ENCODE peak calls at places on chromosomes 5 and 9, in four cellular contexts. S is K562, E is HL-60, D is GM12878. N is an unnamed sample.

GRCh38 chr5:122415481-122416120 is 103.6 kb downstream of the SNCAIP start:
- DNase-seq in S (peak; percentile 49), E (no peak), D (no peak), N (no peak)

GRCh38 chr9:20225841-20226240 is 396.5 kb downstream of the MLLT3 start:
- DNase-seq in S (no peak), E (no peak), D (no peak), N (no peak)

GRCh38 chr9:13758876-13759275 is 479.4 kb upstream of the MPDZ start:
- DNase-seq in S (no peak), E (no peak), D (no peak), N (no peak)

GRCh38 chr9:128192601-128193371 is 1.4 kb upstream of the CIZ1 start:
- DNase-seq in S (peak; percentile 96), E (no peak), D (no peak), N (no peak)

GRCh38 chr9:126532489-126532888 is 81.2 kb upstream of the LMX1B start:
- DNase-seq in S (no peak), E (no peak), D (no peak), N (no peak)

GRCh38 chr5:109334056-109334455 is 75.7 kb downstream of the PJA2 start:
- DNase-seq in S (no peak), E (no peak), D (no peak), N (no peak)

GRCh38 chr5:116923344-116923743 is 348.7 kb upstream of the SEMA6A start:
- DNase-seq in S (no peak), E (no peak), D (no peak), N (no peak)

GRCh38 chr5:23139338-23140171 is 286.4 kb upstream of the CDH12 start:
- DNase-seq in S (peak; percentile 3), E (no peak), D (no peak), N (no peak)

GRCh38 chr5:111649516-111649915 is 107.5 kb downstream of the NREP start:
- DNase-seq in S (no peak), E (no peak), D (no peak), N (no peak)

GRCh38 chr5:37710965-37711364 is 128.9 kb downstream of the GDNF start:
- DNase-seq in S (no peak), E (no peak), D (no peak), N (no peak)

GRCh38 chr5:55601209-55601618 is 66.5 kb upstream of the PLPP1 start:
- DNase-seq in S (no peak), E (no peak), D (no peak), N (no peak)

GRCh38 chr5:122674412-122674811 is 100.5 kb upstream of the SNX2 start:
- DNase-seq in S (no peak), E (no peak), D (no peak), N (no peak)

GRCh38 chr5:125044491-125045282 is 298.2 kb upstream of the ZNF608 start:
- DNase-seq in S (no peak), E (no peak), D (no peak), N (no peak)

GRCh38 chr9:38243993-38244392 is 148.5 kb upstream of the ALDH1B1 start:
- DNase-seq in S (no peak), E (no peak), D (no peak), N (no peak)

GRCh38 chr9:114856942-114857315 is 51.1 kb upstream of the TNFSF15 start:
- DNase-seq in S (no peak), E (no peak), D (no peak), N (no peak)

GRCh38 chr9:118595719-118596305 is 773.4 kb downstream of the BRINP1 start:
- DNase-seq in S (no peak), E (no peak), D (no peak), N (peak; percentile 0)

GRCh38 chr5:115179068-115179958 is 9.6 kb upstream of the TRIM36 start:
- DNase-seq in S (no peak), E (no peak), D (no peak), N (peak; percentile 20)

GRCh38 chr9:129383415-129384088 is 205.5 kb upstream of the IER5L start:
- DNase-seq in S (no peak), E (peak; percentile 90), D (peak; percentile 38), N (peak; percentile 87)

GRCh38 chr5:38755171-38755570 is 90.6 kb upstream of the OSMR start:
- DNase-seq in S (no peak), E (no peak), D (no peak), N (no peak)

GRCh38 chr9:130610862-130611689 is 31.7 kb downstream of the FUBP3 start:
- DNase-seq in S (no peak), E (no peak), D (no peak), N (no peak)

GRCh38 chr5:101018299-101018698 is 115.2 kb upstream of the ST8SIA4 start:
- DNase-seq in S (no peak), E (no peak), D (no peak), N (no peak)

GRCh38 chr9:16673171-16673570 is 197.3 kb downstream of the BNC2 start:
- DNase-seq in S (no peak), E (no peak), D (no peak), N (no peak)

GRCh38 chr5:134175874-134176522 is 752 bp downstream of the SKP1 start:
- DNase-seq in S (peak; percentile 50), E (no peak), D (no peak), N (no peak)

GRCh38 chr9:22238809-22239684 is 207.6 kb upstream of the DMRTA1 start:
- DNase-seq in S (no peak), E (no peak), D (no peak), N (no peak)

DNA sequence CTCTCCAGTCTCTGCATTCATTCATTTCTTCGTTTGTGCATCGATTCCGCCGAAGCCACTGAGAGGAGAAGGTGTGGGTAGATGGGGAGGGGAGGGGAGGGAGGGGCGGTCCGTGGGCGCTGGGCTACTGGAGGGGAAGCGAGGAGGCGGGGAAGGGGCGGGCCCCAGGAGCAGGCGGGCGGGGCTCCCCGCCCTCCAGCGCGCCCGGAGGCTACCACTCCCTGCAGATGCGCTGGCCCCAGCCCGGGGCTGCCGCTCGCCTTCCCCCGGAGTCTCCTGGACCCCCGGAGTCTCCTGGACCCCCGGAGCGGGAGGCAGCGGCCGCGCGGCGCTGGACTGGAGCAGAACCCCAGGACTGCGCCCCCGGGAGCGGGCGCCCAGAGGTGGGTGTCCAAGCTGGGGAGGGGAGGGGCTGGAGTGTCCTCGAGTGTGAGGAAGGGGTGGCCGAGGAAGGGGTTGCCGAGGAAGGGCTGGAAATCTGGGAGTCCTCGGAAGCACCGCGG is 159.4 kb downstream of the C9orf152 start:
- DNase-seq in S (peak; percentile 50), E (peak; percentile 63), D (peak; percentile 56), N (peak; percentile 78)
- TF ChIP-seq SPI1 in S (no peak), E (no peak), D (no peak), N (no peak)

GRCh38 chr9:109114670-109115069 is 5.1 kb downstream of the TMEM245 start:
- DNase-seq in S (no peak), E (no peak), D (no peak), N (no peak)
- TF ChIP-seq SPI1 in S (no peak), E (no peak), D (no peak), N (no peak)

GRCh38 chr5:10634056-10634455 is 70.2 kb downstream of the ANKRD33B start:
- DNase-seq in S (no peak), E (no peak), D (no peak), N (no peak)
- TF ChIP-seq SPI1 in S (peak; percentile 41), E (peak; percentile 42), D (peak; percentile 75), N (peak; percentile 87)

DNA sequence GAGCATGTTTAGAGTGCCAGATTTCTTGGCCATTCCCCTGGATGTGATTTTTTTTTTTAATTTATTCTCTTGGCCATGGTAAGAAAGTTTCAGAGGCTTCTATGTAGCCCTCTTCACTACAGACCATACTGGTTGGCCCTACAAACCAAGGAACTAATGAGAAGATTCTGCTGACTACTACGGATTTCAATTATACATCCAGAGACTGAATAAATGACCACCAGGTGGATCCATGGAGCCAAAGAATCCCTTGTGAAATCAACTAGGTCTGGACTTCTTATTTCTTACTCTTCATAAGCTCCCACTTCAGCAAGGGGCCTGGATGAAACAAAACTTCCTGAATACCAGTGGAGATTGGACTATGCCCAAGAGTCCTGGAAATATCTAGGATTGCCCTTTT is 27.6 kb downstream of the ZNF622 start:
- DNase-seq in S (peak; percentile 19), E (no peak), D (no peak), N (no peak)
- TF ChIP-seq SPI1 in S (no peak), E (no peak), D (no peak), N (no peak)

GRCh38 chr5:150113047-150113744 is 26.8 kb upstream of the CSF1R start:
- DNase-seq in S (peak; percentile 47), E (peak; percentile 71), D (no peak), N (peak; percentile 8)
- TF ChIP-seq SPI1 in S (peak; percentile 28), E (peak; percentile 91), D (no peak), N (no peak)

GRCh38 chr5:74992791-74993190 is 59.6 kb downstream of the GCNT4 start:
- DNase-seq in S (no peak), E (no peak), D (no peak), N (no peak)
- TF ChIP-seq SPI1 in S (no peak), E (no peak), D (no peak), N (no peak)

GRCh38 chr9:112193562-112194288 is 18.6 kb upstream of the SUSD1 start:
- DNase-seq in S (no peak), E (no peak), D (no peak), N (no peak)
- TF ChIP-seq SPI1 in S (no peak), E (no peak), D (no peak), N (no peak)

GRCh38 chr9:135273077-135273476 is 185.6 kb downstream of the OLFM1 start:
- DNase-seq in S (no peak), E (no peak), D (no peak), N (no peak)

GRCh38 chr9:135275926-135276289 is 188.4 kb downstream of the OLFM1 start:
- DNase-seq in S (no peak), E (no peak), D (no peak), N (no peak)

GRCh38 chr9:135277219-135278201 is 190.0 kb downstream of the OLFM1 start:
- DNase-seq in S (no peak), E (no peak), D (no peak), N (no peak)

GRCh38 chr9:135272608-135273007 is 185.1 kb downstream of the OLFM1 start:
- DNase-seq in S (no peak), E (no peak), D (no peak), N (no peak)

GRCh38 chr9:135275163-135275925 is 187.9 kb downstream of the OLFM1 start:
- DNase-seq in S (no peak), E (no peak), D (no peak), N (no peak)
- TF ChIP-seq SPI1 in S (no peak), E (no peak), D (no peak), N (no peak)

GRCh38 chr9:72574156-72574810 is 52.9 kb downstream of the TMC1 start:
- DNase-seq in S (no peak), E (no peak), D (no peak), N (no peak)
- TF ChIP-seq SPI1 in S (peak; percentile 60), E (peak; percentile 48), D (peak; percentile 34), N (peak; percentile 43)

N was measured in GM12891.